ENCODE peak calls at places on chromosomes 12 and 14, in four cellular contexts. One of them, this sample, is unnamed.
A peak's percentile ranks its signal among the peaks of the same experiment; 100 is the strongest.

GRCh38 chr12:104215638-104216297 is at the start of gene TXNRD1:
- DNase-seq in neural crest cell: peak; percentile 78
- DNase-seq in fibroblast of mammary gland: peak; percentile 69
- DNase-seq in stomach: peak; percentile 87
- DNase-seq in this sample: peak; percentile 80

GRCh38 chr12:79690156-79690605 is 583 bp downstream of the PAWR start:
- DNase-seq in neural crest cell: peak; percentile 54
- DNase-seq in fibroblast of mammary gland: no peak
- DNase-seq in stomach: peak; percentile 41
- DNase-seq in this sample: no peak

GRCh38 chr12:6914246-6914947 is at the start of gene ENO2:
- DNase-seq in neural crest cell: no peak
- DNase-seq in fibroblast of mammary gland: peak; percentile 52
- DNase-seq in stomach: peak; percentile 68
- DNase-seq in this sample: no peak

GRCh38 chr12:32270818-32271710 is 128.3 kb upstream of the FGD4 start:
- DNase-seq in neural crest cell: peak; percentile 68
- DNase-seq in fibroblast of mammary gland: peak; percentile 37
- DNase-seq in stomach: no peak
- DNase-seq in this sample: no peak

GRCh38 chr14:75877292-75877691 is 104.5 kb downstream of the TGFB3 start:
- DNase-seq in neural crest cell: no peak
- DNase-seq in fibroblast of mammary gland: peak; percentile 99
- DNase-seq in stomach: no peak
- DNase-seq in this sample: no peak

GRCh38 chr12:57213763-57214397 is 2.7 kb upstream of the NXPH4 start:
- DNase-seq in neural crest cell: no peak
- DNase-seq in fibroblast of mammary gland: no peak
- DNase-seq in stomach: no peak
- DNase-seq in this sample: no peak

GRCh38 chr12:128338344-128338743 is 71.4 kb downstream of the TMEM132C start:
- DNase-seq in neural crest cell: no peak
- DNase-seq in fibroblast of mammary gland: no peak
- DNase-seq in stomach: no peak
- DNase-seq in this sample: no peak

GRCh38 chr14:32382704-32383103 is 53.6 kb downstream of the AKAP6 start:
- DNase-seq in neural crest cell: no peak
- DNase-seq in fibroblast of mammary gland: peak; percentile 41
- DNase-seq in stomach: no peak
- DNase-seq in this sample: no peak

GRCh38 chr12:18895946-18896345 is 158.0 kb downstream of the CAPZA3 start:
- DNase-seq in neural crest cell: peak; percentile 57
- DNase-seq in fibroblast of mammary gland: no peak
- DNase-seq in stomach: no peak
- DNase-seq in this sample: no peak

GRCh38 chr12:39503445-39503844 is 60.5 kb upstream of the KIF21A start:
- DNase-seq in neural crest cell: no peak
- DNase-seq in fibroblast of mammary gland: peak; percentile 71
- DNase-seq in stomach: no peak
- DNase-seq in this sample: no peak